ENCODE peak calls at places on chromosome 1, in four cellular contexts. T is adrenal gland, V is hepatocyte, Z is colonic mucosa. Q is an unnamed sample. For H3K4me1 and H3K27me3, the result is how much of the 10 kb centered on the place peaks cover.

GRCh38 chr1:154787171-154787570 is 82.9 kb downstream of the KCNN3 start:
- DNase-seq in V (no peak), T (no peak), Z (no peak), Q (no peak)

GRCh38 chr1:109794319-109795132 is 30.8 kb upstream of the EPS8L3 start:
- DNase-seq in V (no peak), Z (peak), T (peak), Q (no peak)

GRCh38 chr1:36367067-36367466 is 18.7 kb downstream of the STK40 start:
- DNase-seq in V (no peak), Z (no peak), T (no peak), Q (no peak)

GRCh38 chr1:64967381-64967780 is 1.0 kb upstream of the JAK1 start:
- DNase-seq in Z (peak), V (no peak), T (no peak), Q (no peak)

GRCh38 chr1:11940260-11940921 is 5.9 kb downstream of the PLOD1 start:
- DNase-seq in V (peak), Z (peak), T (peak), Q (no peak)

GRCh38 chr1:33460947-33461629 is 11.4 kb upstream of the ZSCAN20 start:
- DNase-seq in Z (no peak), V (no peak), T (no peak), Q (no peak)

GRCh38 chr1:151593651-151594625 is 17.9 kb upstream of the SNX27 start:
- DNase-seq in V (peak), Z (peak), T (peak), Q (peak)

GRCh38 chr1:29410476-29410875 is 174.2 kb downstream of the PTPRU start:
- DNase-seq in T (no peak), V (no peak), Z (no peak), Q (no peak)

GRCh38 chr1:4010284-4010683 is 110.2 kb upstream of the C1orf174 start:
- DNase-seq in V (no peak), Z (no peak), T (no peak), Q (no peak)

GRCh38 chr1:46689326-46689725 is 17.7 kb downstream of the TEX38 start:
- DNase-seq in Z (peak), T (no peak), V (no peak), Q (no peak)

GRCh38 chr1:147808025-147808424 is 47.6 kb upstream of the GJA5 start:
- DNase-seq in T (peak), Z (no peak), V (peak), Q (peak)

GRCh38 chr1:175833502-175833901 is 90.1 kb upstream of the TNR start:
- DNase-seq in V (no peak), Z (no peak), T (no peak), Q (no peak)

GRCh38 chr1:54888080-54888733 is 1.2 kb upstream of the DHCR24 start:
- DNase-seq in V (peak), T (no peak), Z (no peak), Q (peak)

GRCh38 chr1:231241751-231242150 is 739 bp downstream of the GNPAT start:
- DNase-seq in Z (peak), V (peak), T (peak), Q (peak)

GRCh38 chr1:159591981-159592380 is 4.4 kb downstream of the APCS start:
- DNase-seq in T (no peak), Z (no peak), V (no peak), Q (no peak)

GRCh38 chr1:234114648-234115307 is 210.3 kb downstream of the SLC35F3 start:
- DNase-seq in V (peak), T (peak), Z (peak), Q (peak)

GRCh38 chr1:100622037-100622436 is 84.1 kb downstream of the GPR88 start:
- DNase-seq in T (peak), Z (no peak), V (peak), Q (peak)

GRCh38 chr1:166350490-166350889 is 183.7 kb upstream of the FAM78B start:
- DNase-seq in T (no peak), V (no peak), Z (no peak), Q (peak)

GRCh38 chr1:109365642-109366204 is 32.0 kb downstream of the SORT1 start:
- DNase-seq in V (peak), Z (peak), T (no peak), Q (no peak)

GRCh38 chr1:226002667-226003501 is 3.7 kb upstream of the SDE2 start:
- DNase-seq in V (peak), T (peak), Z (peak), Q (peak)

GRCh38 chr1:29519108-29519507 is 282.8 kb downstream of the PTPRU start:
- DNase-seq in T (peak), Z (peak), V (no peak), Q (no peak)

GRCh38 chr1:151867321-151867720 is 13.8 kb upstream of the THEM5 start:
- DNase-seq in Z (no peak), V (no peak), T (no peak), Q (no peak)

GRCh38 chr1:226603030-226603960 is 54.7 kb downstream of the STUM start:
- DNase-seq in T (peak), Z (peak), V (no peak), Q (no peak)

GRCh38 chr1:65062339-65062738 is 85.7 kb upstream of the AK4 start:
- DNase-seq in T (no peak), Z (no peak), V (no peak), Q (no peak)

GRCh38 chr1:26468911-26469310 is 3.3 kb upstream of the HMGN2 start:
- DNase-seq in T (peak), V (no peak), Z (peak), Q (no peak)

GRCh38 chr1:200478945-200479558 is 69.2 kb upstream of the ZNF281 start:
- DNase-seq in V (peak), T (no peak), Z (no peak), Q (no peak)

GRCh38 chr1:68149110-68149798 is 83.1 kb downstream of the WLS start:
- DNase-seq in V (no peak), Z (no peak), T (no peak), Q (no peak)

GRCh38 chr1:235923466-235924008 is 56.8 kb upstream of the LYST start:
- DNase-seq in V (peak), T (no peak), Z (peak), Q (no peak)

GRCh38 chr1:224565611-224566406 is 50.3 kb upstream of the CNIH3 start:
- DNase-seq in V (no peak), T (no peak), Z (no peak), Q (no peak)

GRCh38 chr1:3625151-3625907 is 514 bp downstream of the TPRG1L start:
- DNase-seq in V (peak), Z (peak), T (peak), Q (peak)

GRCh38 chr1:27109103-27109822 is 45.7 kb downstream of the SLC9A1 start:
- DNase-seq in V (no peak), Z (peak), T (no peak), Q (peak)

GRCh38 chr1:24996983-24997893 is 67.2 kb upstream of the RUNX3 start:
- DNase-seq in T (no peak), Z (no peak), V (no peak), Q (no peak)

GRCh38 chr1:25001125-25001915 is 71.2 kb upstream of the RUNX3 start:
- DNase-seq in T (no peak), Z (no peak), V (no peak), Q (peak)

GRCh38 chr1:24998554-24999245 is 68.6 kb upstream of the RUNX3 start:
- DNase-seq in Z (no peak), V (no peak), T (no peak), Q (no peak)

GRCh38 chr1:24999426-24999825 is 69.3 kb upstream of the RUNX3 start:
- DNase-seq in T (no peak), V (no peak), Z (no peak), Q (no peak)

GRCh38 chr1:24999906-25000305 is 69.8 kb upstream of the RUNX3 start:
- DNase-seq in Z (no peak), T (no peak), V (no peak), Q (no peak)
- H3K4me1 ChIP-seq in Z (under half), T (under half), V (under half), Q (under half)

DNA sequence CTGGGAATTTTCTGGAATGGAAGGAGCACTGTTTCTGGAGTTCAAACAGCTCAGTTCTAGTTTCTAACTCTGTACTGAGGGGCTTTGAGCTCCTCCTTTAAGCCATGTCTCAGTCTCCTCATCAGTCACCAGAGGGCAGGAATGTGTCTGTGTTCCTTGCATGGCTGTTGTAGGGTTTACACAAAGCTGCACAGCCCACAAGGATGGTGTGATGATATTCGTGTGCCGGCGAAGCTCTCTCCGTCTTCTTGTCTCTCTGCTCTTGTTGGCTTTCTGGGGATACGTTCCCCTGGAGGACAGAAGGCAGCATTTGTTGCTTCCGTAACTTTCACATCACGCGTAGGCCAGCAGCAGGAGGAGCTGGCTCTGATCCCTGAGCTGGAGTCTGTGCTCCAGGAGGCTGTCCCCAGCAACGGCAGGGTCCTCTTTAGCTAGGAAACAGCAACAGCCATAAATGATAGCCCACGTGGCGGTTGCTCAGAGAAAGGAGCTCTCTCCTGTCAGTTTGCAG is 189.3 kb upstream of the VAMP3 start:
- DNase-seq in V (no peak), T (no peak), Z (no peak), Q (no peak)
- H3K27me3 ChIP-seq in V (under half), T (under half), Z (under half), Q (under half)

DNA sequence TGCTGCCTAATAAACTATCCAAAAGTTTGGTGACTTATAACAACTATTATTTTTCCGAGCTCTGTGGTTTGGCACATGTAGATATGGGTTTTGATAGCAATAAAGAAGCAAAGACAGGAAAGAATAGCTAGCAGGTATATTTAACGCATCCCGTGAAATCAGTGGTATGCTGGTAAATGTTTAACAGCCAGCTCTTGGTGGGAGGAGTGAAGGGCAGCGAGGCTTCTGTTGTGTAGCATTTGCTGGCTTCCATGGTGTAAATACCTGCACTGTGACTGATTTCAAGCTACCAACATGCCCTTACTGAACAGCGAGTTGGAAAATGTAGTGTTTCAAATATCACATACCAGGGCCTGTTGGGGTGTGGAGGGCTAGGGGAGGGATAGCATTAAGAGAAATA is 291.0 kb downstream of the PRDM2 start:
- DNase-seq in V (peak), Z (no peak), T (no peak), Q (no peak)
- TF ChIP-seq CTCF in V (no peak), Z (no peak), T (no peak), Q (no peak)

GRCh38 chr1:16187748-16188401 is 24.6 kb downstream of the ARHGEF19 start:
- DNase-seq in Z (peak), T (peak), V (peak), Q (peak)

GRCh38 chr1:16183765-16184556 is 28.1 kb upstream of the EPHA2 start:
- DNase-seq in Z (no peak), V (no peak), T (no peak), Q (no peak)

GRCh38 chr1:16189003-16189402 is 23.4 kb downstream of the ARHGEF19 start:
- DNase-seq in V (peak), Z (peak), T (no peak), Q (no peak)

GRCh38 chr1:16184557-16185303 is 27.7 kb downstream of the ARHGEF19 start:
- DNase-seq in Z (no peak), T (no peak), V (peak), Q (no peak)

DNA sequence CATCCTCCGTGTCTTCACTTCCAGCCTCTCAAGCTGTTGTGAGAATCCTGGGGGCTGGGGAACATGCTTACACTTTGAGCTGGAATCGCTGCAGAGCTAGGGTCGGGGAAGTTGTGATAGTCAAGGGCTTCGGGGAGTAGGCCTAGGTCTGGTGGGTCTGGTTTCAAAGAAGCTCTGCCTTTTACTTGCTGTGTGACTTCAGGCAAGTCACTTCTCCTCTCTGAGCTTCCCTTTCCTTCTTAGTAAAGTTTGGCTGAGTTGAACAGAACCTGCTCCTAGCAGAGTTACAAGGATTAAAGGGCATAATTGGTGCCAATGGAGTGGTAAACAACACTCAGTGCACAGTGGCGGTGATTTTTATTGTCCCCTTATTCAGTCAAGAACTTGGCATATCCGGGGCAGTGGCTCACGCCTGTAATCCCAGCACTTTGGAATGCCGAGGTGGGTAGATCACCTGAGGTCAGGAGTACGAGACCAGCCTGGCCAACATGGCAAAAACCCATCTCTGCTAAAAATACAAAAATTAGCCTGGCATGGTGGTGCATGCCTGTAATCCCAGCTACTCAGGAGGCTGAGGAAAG is 25.7 kb downstream of the ARHGEF19 start:
- DNase-seq in T (no peak), V (no peak), Z (no peak), Q (no peak)
- H3K4me1 ChIP-seq in T (under half), V (under half), Z (under half), Q (under half)

Q was measured in GM23338.